ENCODE peak calls at places on chromosomes 7 and 10, in seven cellular contexts. B is WTC11; H is astrocyte of the cerebellum; R is CD4-positive, alpha-beta T cell; W is endothelial cell; E is fibroblast of pulmonary artery; N is kidney. P is an unnamed sample.

GRCh38 chr7:77931841-77932240 is 133.3 kb downstream of the PHTF2 start:
- DNase-seq in B (no peak), H (no peak), R (no peak), W (no peak), E (no peak), N (no peak), P (no peak)

GRCh38 chr7:47293884-47294568 is 287.9 kb downstream of the TNS3 start:
- DNase-seq in B (no peak), H (no peak), R (no peak), W (no peak), E (peak; percentile 14), N (peak; percentile 89), P (no peak)

GRCh38 chr10:11118696-11119095 is 101.0 kb downstream of the CELF2 start:
- DNase-seq in B (no peak), H (no peak), R (no peak), W (no peak), E (no peak), N (no peak), P (no peak)

GRCh38 chr10:73867126-73867807 is 7.1 kb downstream of the CAMK2G start:
- DNase-seq in B (no peak), H (no peak), R (no peak), W (no peak), E (no peak), N (no peak), P (no peak)

GRCh38 chr7:41696323-41696916 is 6.5 kb downstream of the INHBA start:
- DNase-seq in B (peak; percentile 84), H (peak; percentile 53), R (no peak), W (peak; percentile 76), E (peak; percentile 90), N (peak; percentile 85), P (peak; percentile 82)

GRCh38 chr10:25113231-25114035 is 61.4 kb upstream of the GPR158 start:
- DNase-seq in B (peak; percentile 82), H (peak; percentile 69), R (no peak), W (peak; percentile 81), E (peak; percentile 89), N (peak; percentile 78), P (peak; percentile 39)

GRCh38 chr10:35852721-35853120 is 210.6 kb upstream of the FZD8 start:
- DNase-seq in B (no peak), H (no peak), R (no peak), W (no peak), E (peak; percentile 4), N (no peak), P (no peak)

GRCh38 chr7:106100863-106101262 is 11.2 kb downstream of the SYPL1 start:
- DNase-seq in B (no peak), H (no peak), R (no peak), W (no peak), E (no peak), N (no peak), P (no peak)

GRCh38 chr10:5042922-5043321 is 39.3 kb upstream of the AKR1C2 start:
- DNase-seq in B (no peak), H (no peak), R (no peak), W (no peak), E (no peak), N (no peak), P (no peak)

GRCh38 chr10:67464278-67464677 is 231.7 kb downstream of the CTNNA3 start:
- DNase-seq in B (no peak), H (no peak), R (no peak), W (no peak), E (no peak), N (no peak), P (no peak)

GRCh38 chr10:101425535-101425934 is 71.6 kb downstream of the BTRC start:
- DNase-seq in B (no peak), H (no peak), R (no peak), W (no peak), E (no peak), N (no peak), P (no peak)

GRCh38 chr10:104267721-104268690 is 978 bp upstream of the GSTO2 start:
- DNase-seq in B (no peak), H (no peak), R (no peak), W (no peak), E (no peak), N (no peak), P (no peak)

GRCh38 chr10:114323023-114323422 is 81.3 kb downstream of the AFAP1L2 start:
- DNase-seq in B (no peak), H (no peak), R (no peak), W (no peak), E (no peak), N (no peak), P (no peak)

GRCh38 chr7:108296911-108297310 is 159.3 kb downstream of the NRCAM start:
- DNase-seq in B (no peak), H (no peak), R (no peak), W (no peak), E (no peak), N (no peak), P (no peak)

GRCh38 chr7:7869036-7869435 is 99.6 kb upstream of the GLCCI1 start:
- DNase-seq in B (no peak), H (no peak), R (no peak), W (no peak), E (no peak), N (no peak), P (no peak)

GRCh38 chr7:153847828-153848227 is 204.4 kb upstream of the DPP6 start:
- DNase-seq in B (no peak), H (no peak), R (no peak), W (no peak), E (no peak), N (no peak), P (no peak)

GRCh38 chr7:158183431-158183830 is 404.2 kb downstream of the PTPRN2 start:
- DNase-seq in B (no peak), H (no peak), R (no peak), W (no peak), E (no peak), N (no peak), P (no peak)

GRCh38 chr7:158375034-158375433 is 212.6 kb downstream of the PTPRN2 start:
- DNase-seq in B (no peak), H (no peak), R (no peak), W (no peak), E (no peak), N (no peak), P (no peak)

GRCh38 chr7:26376208-26376917 is 84.7 kb downstream of the SNX10 start:
- DNase-seq in B (peak; percentile 86), H (no peak), R (no peak), W (peak; percentile 73), E (no peak), N (peak; percentile 85), P (no peak)

GRCh38 chr7:24440851-24441250 is 132.4 kb upstream of the PALS2 start:
- DNase-seq in B (no peak), H (no peak), R (no peak), W (no peak), E (no peak), N (no peak), P (no peak)

GRCh38 chr7:24438232-24438631 is 135.0 kb upstream of the PALS2 start:
- DNase-seq in B (no peak), H (no peak), R (no peak), W (no peak), E (no peak), N (no peak), P (no peak)

GRCh38 chr7:24445041-24445440 is 128.2 kb upstream of the PALS2 start:
- DNase-seq in B (no peak), H (no peak), R (no peak), W (no peak), E (no peak), N (no peak), P (no peak)

GRCh38 chr7:24442170-24442777 is 131.0 kb upstream of the PALS2 start:
- DNase-seq in B (no peak), H (no peak), R (no peak), W (no peak), E (no peak), N (no peak), P (no peak)

DNA sequence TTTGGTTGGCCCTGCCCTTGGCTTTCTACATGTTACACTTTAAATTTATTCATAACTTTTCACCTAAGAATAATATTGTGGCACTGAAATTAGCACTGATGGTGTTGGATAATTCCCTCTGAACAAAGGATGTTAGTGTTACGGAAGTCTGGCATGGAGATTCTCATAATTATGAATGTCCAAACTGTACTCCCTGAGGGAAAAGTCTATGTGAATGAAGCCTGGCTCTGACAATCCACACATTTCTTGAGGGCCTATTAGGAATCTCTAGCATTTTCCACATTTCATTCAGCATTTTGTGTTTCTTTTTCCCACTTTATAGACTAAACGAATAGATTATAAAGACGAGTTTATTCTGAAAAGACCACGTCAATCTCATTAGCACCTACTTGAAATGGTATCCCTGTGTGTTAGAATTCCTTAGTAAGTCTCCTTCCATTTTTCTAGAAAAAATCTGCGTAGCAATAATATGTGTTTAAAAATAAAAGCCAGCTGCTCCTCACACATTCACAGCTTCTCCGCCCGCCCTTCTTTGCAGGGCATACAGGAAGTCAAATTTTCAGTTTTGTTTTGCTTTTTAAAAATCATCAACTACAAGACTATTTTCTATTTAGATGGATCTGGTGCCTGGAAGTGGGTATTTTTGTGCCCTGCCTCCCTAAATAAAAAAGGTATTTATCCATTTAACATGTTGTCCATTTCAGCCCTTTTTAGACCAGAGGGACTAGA is 131.8 kb upstream of the PALS2 start:
- DNase-seq in B (no peak), H (no peak), R (no peak), W (no peak), E (no peak), N (no peak), P (no peak)
- TF ChIP-seq CTCF in B (no peak), H (no peak), R (no peak), W (no peak), E (no peak), N (no peak), P (no peak)

GRCh38 chr7:45891462-45892402 is 3.4 kb downstream of the IGFBP1 start:
- DNase-seq in B (no peak), H (no peak), R (no peak), W (no peak), E (no peak), N (no peak), P (no peak)
- TF ChIP-seq CTCF in B (no peak), H (no peak), R (peak; percentile 4), W (no peak), E (no peak), N (no peak), P (no peak)

GRCh38 chr7:3861371-3861770 is 560.3 kb downstream of the SDK1 start:
- DNase-seq in B (no peak), H (no peak), R (no peak), W (no peak), E (peak; percentile 11), N (no peak), P (no peak)
- TF ChIP-seq CTCF in B (no peak), H (no peak), R (no peak), W (no peak), E (no peak), N (no peak), P (no peak)

GRCh38 chr10:86111902-86112301 is 254.7 kb downstream of the GRID1 start:
- DNase-seq in B (no peak), H (no peak), R (no peak), W (no peak), E (no peak), N (no peak), P (no peak)

GRCh38 chr10:86113044-86113443 is 253.6 kb downstream of the GRID1 start:
- DNase-seq in B (no peak), H (no peak), R (no peak), W (no peak), E (no peak), N (no peak), P (no peak)

GRCh38 chr10:86108696-86109095 is 257.9 kb downstream of the GRID1 start:
- DNase-seq in B (no peak), H (no peak), R (no peak), W (no peak), E (no peak), N (no peak), P (no peak)

GRCh38 chr10:86109421-86109820 is 257.2 kb downstream of the GRID1 start:
- DNase-seq in B (no peak), H (no peak), R (no peak), W (no peak), E (no peak), N (no peak), P (no peak)

GRCh38 chr10:86110156-86110786 is 256.3 kb downstream of the GRID1 start:
- DNase-seq in B (peak; percentile 63), H (no peak), R (no peak), W (peak; percentile 37), E (no peak), N (no peak), P (no peak)
- TF ChIP-seq CTCF in B (peak; percentile 70), H (no peak), R (no peak), W (peak; percentile 40), E (no peak), N (no peak), P (peak; percentile 12)